ENCODE peak calls at places on chromosomes 7 and 10, in six cellular contexts. F, B, K, W, A and N are unnamed samples.

GRCh38 chr7:17965600-17965999 is 25.3 kb upstream of the SNX13 start:
- DNase-seq in B (no peak), K (no peak), A (no peak), F (no peak), W (no peak), N (no peak)

GRCh38 chr10:121611431-121612159 is 13.4 kb upstream of the FGFR2 start:
- DNase-seq in F (no peak), B (no peak), A (no peak), K (no peak), W (no peak), N (no peak)

GRCh38 chr7:31053986-31054385 is 1.9 kb downstream of the ADCYAP1R1 start:
- DNase-seq in W (no peak), K (no peak), F (no peak), A (no peak), B (no peak), N (no peak)

GRCh38 chr10:27893320-27894014 is 105.4 kb downstream of the ODAD2 start:
- DNase-seq in F (no peak), B (no peak), W (no peak), A (no peak), K (no peak), N (no peak)

GRCh38 chr10:63671317-63671937 is 150.2 kb downstream of the REEP3 start:
- DNase-seq in W (no peak), K (no peak), F (no peak), A (no peak), B (no peak), N (no peak)

GRCh38 chr10:68082815-68083395 is 7.8 kb upstream of the HERC4 start:
- DNase-seq in W (no peak), K (no peak), A (no peak), B (no peak), F (no peak), N (no peak)

GRCh38 chr10:124602121-124602561 is 140.5 kb downstream of the LHPP start:
- DNase-seq in F (peak), K (no peak), W (no peak), B (no peak), A (no peak), N (no peak)

GRCh38 chr7:22116451-22117027 is 170.8 kb upstream of the CDCA7L start:
- DNase-seq in B (no peak), A (no peak), K (no peak), W (no peak), F (no peak), N (no peak)

GRCh38 chr7:17448479-17449423 is 150.3 kb downstream of the AHR start:
- DNase-seq in K (no peak), F (no peak), A (no peak), B (no peak), W (no peak), N (no peak)

GRCh38 chr10:132675031-132675740 is 110.8 kb downstream of the NKX6-2 start:
- DNase-seq in K (no peak), F (no peak), W (no peak), A (no peak), B (no peak), N (no peak)

GRCh38 chr10:132677905-132678298 is 108.0 kb downstream of the NKX6-2 start:
- DNase-seq in K (no peak), B (no peak), W (no peak), A (no peak), F (no peak), N (peak)

GRCh38 chr10:132674311-132674710 is 111.6 kb downstream of the NKX6-2 start:
- DNase-seq in F (no peak), W (no peak), K (no peak), A (no peak), B (no peak), N (no peak)

GRCh38 chr10:132677096-132677904 is 108.6 kb downstream of the NKX6-2 start:
- DNase-seq in B (no peak), F (peak), A (no peak), W (no peak), K (no peak), N (no peak)

DNA sequence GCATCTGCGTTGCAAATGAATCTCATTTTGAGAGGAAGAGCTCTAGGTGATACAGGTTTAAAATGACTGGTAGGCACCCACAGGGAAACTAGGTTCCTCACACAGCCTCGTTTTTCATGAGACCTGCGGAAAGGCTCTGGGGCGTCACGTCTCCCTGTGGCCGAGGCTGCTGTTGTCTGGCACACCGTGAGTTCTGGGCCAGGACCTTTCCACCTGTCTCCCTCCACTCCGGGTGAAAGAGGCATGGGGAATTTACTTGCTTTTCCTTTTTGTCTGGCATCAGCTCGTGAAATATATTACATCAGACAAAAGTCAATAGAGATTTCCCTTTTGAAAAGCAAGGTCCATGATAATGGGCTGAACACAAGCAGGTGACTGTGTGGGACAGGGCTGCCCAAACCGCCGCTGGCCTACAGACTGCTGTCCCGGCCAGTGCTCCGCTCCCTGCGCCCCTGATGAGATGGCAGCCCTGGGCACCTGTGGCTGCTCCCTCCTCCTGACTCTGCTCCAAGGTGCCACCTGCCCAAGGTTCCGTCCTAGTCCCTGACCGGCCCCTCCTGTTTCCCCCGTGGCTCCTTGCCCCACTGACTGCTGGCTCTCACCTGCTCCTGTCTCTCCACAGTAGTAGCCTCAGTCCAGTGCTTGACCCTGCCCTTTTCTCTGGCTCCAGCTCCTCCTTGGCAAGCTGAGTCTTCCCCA is 109.6 kb downstream of the NKX6-2 start:
- DNase-seq in F (peak), A (no peak), B (no peak), K (peak), W (no peak), N (peak)
- TF ChIP-seq POLR2A in F (no peak), A (no peak), B (no peak), K (no peak), W (no peak), N (no peak)

GRCh38 chr10:95445837-95446347 is 115.3 kb downstream of the SORBS1 start:
- DNase-seq in W (peak), A (no peak), K (peak), B (peak), F (no peak), N (no peak)
- TF ChIP-seq EP300 in W (no peak), A (no peak), K (peak), B (no peak), F (peak), N (no peak)

DNA sequence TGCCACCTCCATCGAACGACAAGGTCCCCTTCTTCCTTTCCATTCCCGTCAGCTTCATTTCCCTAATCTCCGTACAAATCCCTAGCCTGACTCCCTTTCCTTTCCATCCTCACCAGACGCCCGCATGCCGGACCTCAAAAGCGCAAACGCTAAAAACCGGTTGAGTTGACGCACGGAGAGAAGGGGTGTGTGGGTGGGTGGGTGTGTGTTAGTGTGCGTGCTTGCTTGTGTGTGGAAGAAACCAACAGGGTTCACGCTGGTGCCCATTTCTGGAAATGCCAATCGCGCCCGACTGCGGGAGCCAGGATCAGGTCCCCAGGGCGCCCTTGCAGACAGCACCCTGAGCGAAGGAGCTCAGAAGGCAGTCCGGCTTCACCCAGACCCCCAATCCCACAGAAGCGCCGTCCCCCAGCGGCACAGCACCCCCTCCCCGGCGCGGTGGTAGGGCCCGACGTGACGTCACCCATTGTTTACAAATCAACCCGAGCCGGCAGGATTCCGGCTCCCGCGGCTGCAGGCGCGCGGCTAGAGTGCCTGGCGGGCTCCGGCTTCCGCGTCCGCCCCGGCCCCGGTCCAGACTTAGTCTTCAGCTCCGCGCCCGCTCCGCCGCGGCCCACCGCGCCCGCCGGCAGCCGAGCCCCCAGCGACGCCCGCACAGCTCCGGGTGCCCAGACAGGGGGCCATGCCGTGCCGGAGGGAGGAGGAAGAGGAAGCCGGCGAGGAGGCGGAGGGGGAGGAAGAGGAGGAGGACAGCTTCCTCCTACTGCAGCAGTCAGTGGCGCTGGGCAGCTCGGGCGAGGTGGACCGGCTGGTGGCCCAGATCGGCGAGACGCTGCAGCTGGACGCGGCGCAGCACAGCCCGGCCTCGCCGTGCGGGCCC is at the start of gene FRAT1:
- DNase-seq in K (peak), B (peak), A (peak), W (peak), F (peak), N (peak)
- TF ChIP-seq POLR2A in K (no peak), B (peak), A (peak), W (peak), F (peak), N (peak)

GRCh38 chr10:30027057-30028005 is 32.1 kb downstream of the JCAD start:
- DNase-seq in W (peak), B (no peak), F (peak), A (peak), K (peak), N (peak)

GRCh38 chr10:30029164-30029889 is 30.1 kb downstream of the JCAD start:
- DNase-seq in K (no peak), A (no peak), B (no peak), F (no peak), W (no peak), N (no peak)

GRCh38 chr10:30028006-30028441 is 31.4 kb downstream of the JCAD start:
- DNase-seq in K (peak), W (no peak), B (no peak), A (no peak), F (no peak), N (peak)

GRCh38 chr10:30029890-30030261 is 29.5 kb downstream of the JCAD start:
- DNase-seq in F (no peak), W (no peak), A (no peak), B (no peak), K (no peak), N (no peak)

DNA sequence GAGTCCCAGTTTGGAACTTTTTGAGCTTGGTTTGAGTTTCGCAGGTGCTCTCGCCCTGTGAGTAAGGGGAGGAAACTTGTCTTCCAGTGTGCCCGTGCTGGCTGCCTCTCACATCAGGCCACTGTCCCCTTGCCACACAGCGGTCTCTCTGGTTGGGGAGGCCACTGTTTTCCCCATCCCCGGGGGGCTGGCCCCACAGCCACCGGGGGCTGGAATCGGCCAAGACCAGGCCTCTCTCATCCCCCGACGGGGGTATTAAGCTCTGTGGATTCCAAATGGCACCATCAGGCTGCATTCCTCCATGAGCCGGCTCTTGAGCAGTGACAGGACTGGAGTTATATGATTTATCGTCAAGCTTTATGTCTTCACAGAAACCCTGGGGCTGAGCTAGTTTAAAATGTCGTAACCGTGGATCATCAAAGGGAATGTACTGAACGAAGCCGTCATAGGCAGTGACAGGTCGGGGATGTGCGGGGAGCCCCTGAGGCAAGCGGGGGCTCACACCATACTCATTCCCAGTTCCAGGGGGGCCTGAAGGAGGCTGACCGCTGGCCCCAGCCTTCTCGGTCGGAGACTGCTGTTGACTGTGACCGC is 30.8 kb downstream of the JCAD start:
- DNase-seq in F (no peak), A (no peak), B (no peak), K (no peak), W (no peak), N (no peak)
- TF ChIP-seq EP300 in F (no peak), A (no peak), B (no peak), K (no peak), W (no peak), N (no peak)

GRCh38 chr7:134891262-134892001 is 94.9 kb upstream of the AGBL3 start:
- DNase-seq in B (peak), K (peak), W (no peak), A (no peak), F (peak), N (peak)
- TF ChIP-seq POLR2A in B (peak), K (no peak), W (no peak), A (no peak), F (peak), N (no peak)

DNA sequence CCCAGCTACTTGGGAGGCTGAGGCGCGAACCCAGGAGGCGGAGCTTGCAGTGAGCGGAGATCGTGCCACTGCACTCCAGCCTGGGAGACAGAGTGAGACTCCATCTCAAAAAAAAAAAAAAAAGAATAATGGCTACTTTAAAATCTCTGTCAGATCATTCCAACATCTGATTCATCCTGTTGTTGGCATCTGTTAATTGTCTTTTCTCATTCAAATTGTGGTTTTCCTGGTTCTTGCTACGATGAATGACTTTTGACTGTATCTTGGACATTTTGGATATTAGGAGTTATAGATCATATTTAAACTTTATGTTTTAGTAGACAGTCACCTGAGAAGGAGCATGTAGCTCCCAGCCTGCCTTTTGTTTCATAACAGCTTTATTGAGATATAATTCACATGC is 8.5 kb downstream of the TPST1 start:
- DNase-seq in A (no peak), F (no peak), K (no peak), W (no peak), B (no peak), N (no peak)
- TF ChIP-seq EP300 in A (no peak), F (no peak), K (no peak), W (no peak), B (no peak), N (no peak)